ENCODE peak calls at places on chromosomes 7 and 10, in four cellular contexts. Y, K, A and J are unnamed samples. For H3K9me3, the result is how much of the 10 kb centered on the place peaks cover.

GRCh38 chr10:47173929-47174442 is 126.0 kb upstream of the GDF10 start:
- DNase-seq in Y (no peak), K (no peak), A (no peak), J (no peak)

GRCh38 chr7:155093586-155093985 is 23.5 kb downstream of the HTR5A start:
- DNase-seq in Y (no peak), K (no peak), A (no peak), J (no peak)

GRCh38 chr10:31830887-31831286 is 97.7 kb downstream of the ARHGAP12 start:
- DNase-seq in Y (peak), K (no peak), A (no peak), J (no peak)

GRCh38 chr7:29377718-29378117 is 183.1 kb downstream of the CHN2 start:
- DNase-seq in Y (no peak), K (no peak), A (no peak), J (no peak)

GRCh38 chr7:149475121-149476045 is 14.5 kb upstream of the ZNF777 start:
- DNase-seq in Y (no peak), K (no peak), A (no peak), J (no peak)

GRCh38 chr10:110544958-110545537 is 22.4 kb upstream of the SMC3 start:
- DNase-seq in Y (peak), K (no peak), A (peak), J (no peak)

GRCh38 chr7:130560972-130561371 is 69.1 kb downstream of the MEST start:
- DNase-seq in Y (peak), K (no peak), A (peak), J (no peak)

GRCh38 chr10:103894454-103894853 is 23.5 kb downstream of the STN1 start:
- DNase-seq in Y (peak), K (no peak), A (no peak), J (no peak)

GRCh38 chr7:95365151-95365550 is 31.0 kb downstream of the PON3 start:
- DNase-seq in Y (no peak), K (no peak), A (no peak), J (no peak)

GRCh38 chr10:122297583-122297982 is 26.5 kb downstream of the BTBD16 start:
- DNase-seq in Y (no peak), K (no peak), A (no peak), J (no peak)

GRCh38 chr10:114613237-114613979 is 44.7 kb downstream of the ABLIM1 start:
- DNase-seq in Y (no peak), K (no peak), A (no peak), J (no peak)

GRCh38 chr7:95772298-95772770 is at the start of gene DYNC1I1:
- DNase-seq in Y (peak), K (peak), A (peak), J (no peak)

GRCh38 chr10:89516149-89516832 is 19.1 kb downstream of the SLC16A12 start:
- DNase-seq in Y (peak), K (peak), A (peak), J (no peak)

GRCh38 chr10:87603769-87604168 is 55.9 kb upstream of the PAPSS2 start:
- DNase-seq in Y (no peak), K (no peak), A (no peak), J (no peak)

GRCh38 chr7:69433086-69433485 is 165.2 kb upstream of the AUTS2 start:
- DNase-seq in Y (no peak), K (no peak), A (no peak), J (no peak)

GRCh38 chr10:62819521-62819920 is 3.4 kb upstream of the EGR2 start:
- DNase-seq in Y (no peak), K (no peak), A (peak), J (no peak)

GRCh38 chr7:13117103-13117502 is 429.7 kb downstream of the ARL4A start:
- DNase-seq in Y (peak), K (no peak), A (no peak), J (no peak)

GRCh38 chr10:8114741-8115340 is 60.4 kb downstream of the GATA3 start:
- DNase-seq in Y (no peak), K (no peak), A (no peak), J (no peak)

GRCh38 chr7:41696323-41696916 is 6.5 kb downstream of the INHBA start:
- DNase-seq in Y (peak), K (peak), A (peak), J (no peak)

GRCh38 chr10:31819393-31819820 is 109.2 kb downstream of the ARHGAP12 start:
- DNase-seq in Y (no peak), K (peak), A (no peak), J (no peak)

GRCh38 chr7:133051066-133051465 is 30.8 kb downstream of the CHCHD3 start:
- DNase-seq in Y (peak), K (no peak), A (peak), J (no peak)

GRCh38 chr10:30247704-30248103 is 101.4 kb downstream of the MTPAP start:
- DNase-seq in Y (no peak), K (no peak), A (no peak), J (no peak)

GRCh38 chr7:141671705-141672496 is 30.1 kb downstream of the DENND11 start:
- DNase-seq in Y (no peak), K (no peak), A (no peak), J (no peak)

GRCh38 chr10:132450825-132451505 is 54.0 kb downstream of the PWWP2B start:
- DNase-seq in Y (no peak), K (peak), A (no peak), J (no peak)

GRCh38 chr10:129586897-129587443 is 119.9 kb downstream of the MGMT start:
- DNase-seq in Y (peak), K (no peak), A (no peak), J (no peak)

GRCh38 chr10:6734286-6734685 is 154.2 kb upstream of the PRKCQ start:
- DNase-seq in Y (no peak), K (no peak), A (no peak), J (no peak)

GRCh38 chr10:122911889-122912484 is 1.6 kb downstream of the FAM24A start:
- DNase-seq in Y (peak), K (no peak), A (peak), J (peak)

GRCh38 chr7:4017081-4017480 is 665.0 kb upstream of the FOXK1 start:
- DNase-seq in Y (no peak), K (no peak), A (no peak), J (no peak)

GRCh38 chr7:4014649-4015048 is 667.4 kb upstream of the FOXK1 start:
- DNase-seq in Y (no peak), K (no peak), A (no peak), J (no peak)

GRCh38 chr7:4017785-4018184 is 664.3 kb upstream of the FOXK1 start:
- DNase-seq in Y (no peak), K (no peak), A (no peak), J (no peak)

GRCh38 chr7:4015371-4015770 is 666.7 kb upstream of the FOXK1 start:
- DNase-seq in Y (no peak), K (no peak), A (no peak), J (no peak)

DNA sequence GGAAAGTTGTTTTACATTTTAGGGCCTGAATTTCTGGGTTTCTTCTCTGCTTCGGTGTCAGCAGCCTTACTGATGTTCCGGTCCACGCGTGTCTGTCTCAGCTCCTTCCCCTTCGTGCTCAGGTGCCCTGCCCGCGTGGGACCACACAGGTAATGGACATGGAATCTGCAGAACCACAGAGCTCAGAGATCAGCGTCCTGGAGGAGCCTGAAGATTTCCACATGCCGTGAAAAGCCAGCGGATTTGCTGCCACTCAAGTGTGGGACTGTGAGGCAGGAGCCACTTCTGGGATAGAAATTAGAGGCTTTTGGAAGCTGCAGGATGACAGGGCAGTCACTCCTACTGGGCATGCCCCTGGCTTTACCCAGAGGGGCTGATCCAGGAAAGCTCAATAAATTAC is 666.1 kb upstream of the FOXK1 start:
- DNase-seq in Y (no peak), K (no peak), A (no peak), J (no peak)
- H3K9me3 ChIP-seq in Y (under half), K (under half), A (under half), J (under half)

DNA sequence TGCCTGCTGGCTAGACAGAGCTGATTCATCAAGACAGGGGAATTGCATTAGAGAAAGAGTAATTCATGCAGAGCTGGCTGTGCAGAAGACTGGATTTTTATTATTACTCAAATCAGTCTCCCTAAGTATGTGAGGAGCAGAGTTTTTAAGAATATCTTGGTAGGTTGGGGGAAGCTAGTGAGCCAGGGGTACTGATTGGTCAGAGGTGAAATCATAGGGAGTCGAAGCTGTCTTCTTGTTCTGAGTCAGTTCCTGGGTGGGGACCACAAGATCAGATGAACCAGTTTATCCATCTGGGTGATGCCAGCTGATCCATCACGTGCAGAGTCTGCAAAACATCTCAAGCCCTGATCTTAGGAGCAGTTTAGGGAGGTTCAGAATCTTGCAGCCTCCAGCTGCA is 39.8 kb downstream of the FOXI2 start:
- DNase-seq in Y (no peak), K (no peak), A (no peak), J (no peak)
- H3K9me3 ChIP-seq in Y (under half), K (under half), A (under half), J (under half)

DNA sequence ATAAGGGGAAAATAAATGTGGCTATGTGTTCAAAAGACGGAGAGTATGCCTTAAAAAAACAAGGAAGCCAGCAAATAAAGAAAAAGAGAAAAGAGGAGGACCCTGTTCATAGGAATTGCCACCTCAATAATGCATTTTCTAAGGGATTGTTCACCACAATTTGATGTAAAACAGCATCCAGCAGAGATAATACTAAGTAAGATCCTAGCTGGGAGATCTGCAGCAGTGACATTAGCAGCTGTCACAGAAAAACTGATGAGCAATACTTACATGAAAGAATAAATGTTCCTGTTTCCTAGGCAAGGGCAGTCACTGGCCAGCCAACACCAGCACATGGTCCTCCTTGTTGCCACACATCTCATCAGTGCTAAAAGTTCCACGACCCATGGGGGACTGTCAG is 391.5 kb downstream of the SORCS1 start:
- DNase-seq in Y (no peak), K (no peak), A (no peak), J (no peak)
- H3K9me3 ChIP-seq in Y (under half), K (under half), A (under half), J (under half)

DNA sequence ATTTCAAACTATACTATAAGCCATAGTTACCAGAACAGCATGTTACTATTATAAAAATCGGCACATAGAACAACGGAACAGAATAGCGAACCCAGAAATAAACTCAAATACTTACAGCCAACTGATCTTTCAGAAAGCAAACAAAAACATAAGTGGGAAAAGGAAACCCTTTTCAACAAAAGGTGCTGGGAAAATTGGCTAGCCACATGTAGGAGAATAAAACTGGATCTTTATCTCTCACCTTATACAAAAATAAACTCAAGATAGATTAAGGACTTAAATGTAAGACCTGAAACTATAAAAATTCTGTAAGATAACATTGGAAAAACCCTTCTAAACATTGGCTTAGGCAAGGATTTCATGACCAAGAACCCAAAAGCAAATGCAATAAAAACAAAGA is 29.1 kb downstream of the ZNF680 start:
- DNase-seq in Y (no peak), K (no peak), A (no peak), J (no peak)
- H3K9me3 ChIP-seq in Y (under half), K (under half), A (under half), J (under half)

DNA sequence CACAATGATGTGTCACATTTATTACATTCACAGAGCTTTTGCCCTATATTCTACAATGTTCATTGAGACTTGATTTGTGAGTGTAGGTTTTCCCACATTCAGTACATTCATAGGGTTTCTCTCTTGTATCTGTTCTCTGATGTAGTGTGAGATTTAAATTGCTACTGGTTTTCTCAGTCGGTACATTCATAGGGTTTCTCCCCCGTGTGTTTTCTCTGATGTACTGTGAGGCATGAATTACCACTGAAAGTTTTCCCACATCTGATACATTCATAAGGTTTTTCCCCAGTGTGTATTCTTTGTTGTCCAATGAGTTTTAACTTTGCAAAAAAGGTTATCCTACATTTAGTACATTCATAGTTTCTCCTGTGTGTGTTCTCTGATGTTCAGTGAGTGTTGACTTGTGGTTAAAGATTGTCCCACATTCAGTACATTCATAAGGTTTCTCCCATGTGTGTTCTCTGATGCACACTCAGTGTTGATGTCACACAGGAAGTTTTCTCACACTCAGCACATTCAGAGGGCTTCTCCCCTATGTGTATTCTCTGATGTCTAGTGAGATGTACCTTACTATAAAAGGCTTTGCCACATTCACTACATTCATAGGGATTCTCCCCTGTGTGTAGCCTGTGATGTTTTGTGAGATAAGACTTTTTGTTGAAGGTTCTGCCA is 63.0 kb downstream of the ZNF248 start:
- DNase-seq in Y (no peak), K (no peak), A (no peak), J (no peak)
- H3K9me3 ChIP-seq in Y (under half), K (under half), A (under half), J (under half)

GRCh38 chr10:61796785-61797184 is 104.7 kb upstream of the ARID5B start:
- DNase-seq in Y (no peak), K (no peak), A (no peak), J (no peak)
- H3K9me3 ChIP-seq in Y (under half), K (under half), A (under half), J (under half)

GRCh38 chr10:37680716-37681616 is 176.4 kb downstream of the ZNF248 start:
- DNase-seq in Y (no peak), K (no peak), A (no peak), J (no peak)

GRCh38 chr10:37681617-37681999 is 175.8 kb downstream of the ZNF248 start:
- DNase-seq in Y (no peak), K (no peak), A (no peak), J (no peak)

GRCh38 chr10:37680243-37680683 is 177.1 kb downstream of the ZNF248 start:
- DNase-seq in Y (no peak), K (no peak), A (no peak), J (no peak)

GRCh38 chr10:37682617-37683016 is 174.8 kb downstream of the ZNF248 start:
- DNase-seq in Y (no peak), K (no peak), A (no peak), J (no peak)

DNA sequence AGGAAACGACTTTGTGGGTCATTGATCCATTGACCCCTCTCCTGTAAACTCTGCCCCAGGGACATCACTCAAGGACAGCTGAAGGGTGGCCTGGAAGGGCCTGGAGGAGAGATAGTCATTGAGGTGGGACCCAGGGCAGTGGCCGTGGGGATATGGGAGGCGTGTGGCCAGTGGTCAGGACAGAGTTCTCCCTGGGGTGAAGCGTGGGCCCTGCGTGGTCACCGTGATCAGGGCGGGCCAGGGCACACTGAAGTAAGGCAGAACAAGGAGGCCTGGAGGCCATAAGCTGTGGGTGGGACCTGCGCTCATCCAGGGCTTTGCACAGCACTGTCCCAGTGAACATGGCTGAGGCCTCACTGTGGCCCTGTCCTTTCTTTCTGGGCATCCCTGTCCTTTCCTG is 177.9 kb downstream of the ZNF248 start:
- DNase-seq in Y (no peak), K (no peak), A (no peak), J (no peak)
- H3K9me3 ChIP-seq in Y (under half), K (under half), A (under half), J (under half)

DNA sequence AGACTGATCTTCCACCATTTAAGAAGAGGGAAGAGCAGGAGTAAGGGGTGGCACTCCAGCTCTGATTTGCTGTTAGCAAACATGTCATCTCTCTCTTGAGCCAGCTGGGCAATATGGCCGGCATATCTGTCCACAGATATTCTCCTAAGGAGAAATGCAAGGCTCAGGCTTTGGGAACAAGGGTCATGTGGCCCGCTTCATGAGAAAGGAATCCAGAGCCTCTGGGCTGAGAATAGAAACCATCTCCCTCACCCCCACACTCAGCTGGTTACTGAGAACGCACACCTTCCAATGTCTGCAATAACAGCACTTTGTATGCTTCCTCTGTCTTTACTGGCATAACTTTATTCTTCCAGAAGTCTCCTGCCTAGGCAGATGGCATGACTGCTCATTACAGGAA is 171.2 kb downstream of the ELMO1 start:
- DNase-seq in Y (no peak), K (no peak), A (no peak), J (no peak)
- H3K9me3 ChIP-seq in Y (under half), K (under half), A (under half), J (under half)